ENCODE peak calls at places on chromosomes 16 and 17, in six cellular contexts. O is stomach, K is sigmoid colon, H is A549, Z is ovary, V is suprapubic skin. G is an unnamed sample.

GRCh38 chr16:31010539-31010938 is at the start of gene STX1B:
- DNase-seq in O (no peak), V (no peak), Z (no peak), H (no peak), K (no peak), G (no peak)

GRCh38 chr16:49491736-49492089 is 118.1 kb downstream of the C16orf78 start:
- DNase-seq in K (peak; percentile 77), O (no peak), H (peak; percentile 10), V (peak; percentile 80), Z (peak; percentile 42), G (no peak)

GRCh38 chr16:11386054-11386680 is 40.9 kb downstream of the RMI2 start:
- DNase-seq in K (no peak), H (no peak), Z (no peak), V (no peak), O (no peak), G (no peak)

GRCh38 chr17:76139801-76140660 is 1.0 kb downstream of the FOXJ1 start:
- DNase-seq in Z (no peak), V (no peak), K (no peak), H (no peak), O (no peak), G (no peak)

GRCh38 chr17:82917656-82918345 is 78.0 kb upstream of the ZNF750 start:
- DNase-seq in H (no peak), V (no peak), O (no peak), Z (no peak), K (no peak), G (no peak)

GRCh38 chr16:17329412-17329811 is 141.3 kb downstream of the XYLT1 start:
- DNase-seq in V (no peak), O (no peak), Z (no peak), K (no peak), H (no peak), G (no peak)

GRCh38 chr17:76519667-76520066 is 17.8 kb downstream of the CYGB start:
- DNase-seq in Z (no peak), O (no peak), V (no peak), K (no peak), H (no peak), G (no peak)

GRCh38 chr17:6078370-6078950 is 8.3 kb downstream of the WSCD1 start:
- DNase-seq in O (no peak), V (no peak), K (no peak), Z (no peak), H (no peak), G (no peak)

GRCh38 chr16:9868606-9869149 is 313.6 kb downstream of the GRIN2A start:
- DNase-seq in V (no peak), H (no peak), K (no peak), Z (no peak), O (no peak), G (no peak)

GRCh38 chr16:75238853-75239371 is 12.5 kb downstream of the BCAR1 start:
- DNase-seq in V (no peak), H (no peak), K (no peak), O (no peak), Z (no peak), G (no peak)

GRCh38 chr16:56201030-56201429 is 9.7 kb downstream of the GNAO1 start:
- DNase-seq in K (no peak), H (no peak), Z (no peak), V (no peak), O (no peak), G (no peak)

GRCh38 chr17:29216856-29217255 is 29.8 kb upstream of the CRYBA1 start:
- DNase-seq in H (no peak), O (no peak), V (no peak), K (no peak), Z (no peak), G (no peak)

DNA sequence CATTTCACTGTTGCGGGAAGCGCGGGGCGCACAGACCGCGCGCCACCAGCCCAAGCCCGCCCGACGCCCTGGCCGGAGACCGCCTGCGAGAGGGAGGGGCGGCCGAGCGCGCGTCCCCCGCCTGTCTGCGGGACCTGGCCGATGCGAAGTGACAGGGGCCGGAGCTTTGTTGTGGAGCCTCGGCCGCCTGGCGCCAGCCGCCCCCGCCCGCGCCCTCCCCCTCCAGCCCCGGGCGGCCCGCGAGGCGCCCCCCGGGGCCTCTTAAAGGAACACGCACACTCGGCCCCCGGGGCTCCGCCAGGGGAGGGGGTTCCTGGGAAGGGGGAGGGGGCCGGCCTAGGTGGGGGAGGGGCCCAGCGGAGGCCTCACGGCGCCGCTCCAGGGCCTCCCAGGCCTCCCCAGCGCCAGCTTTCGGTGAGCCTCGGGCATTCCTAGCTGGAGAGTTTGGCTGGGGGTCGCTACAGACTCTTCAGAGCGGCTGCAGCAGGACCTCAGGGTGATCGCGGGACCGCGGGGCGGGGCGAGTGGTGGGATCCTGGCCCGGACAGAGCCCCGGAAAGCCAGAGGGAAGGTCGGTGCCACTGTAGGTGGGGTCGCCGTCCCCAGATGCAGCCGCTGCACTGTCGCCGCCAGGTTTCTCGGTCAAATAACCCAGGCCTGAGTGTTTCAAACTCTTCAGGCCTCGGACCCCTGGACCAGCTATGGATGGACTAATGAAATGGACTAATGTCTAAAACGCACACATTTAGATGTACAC is 2.4 kb upstream of the TBX2 start:
- DNase-seq in H (no peak), V (no peak), O (no peak), Z (no peak), K (no peak), G (no peak)
- TF ChIP-seq POLR2A in H (no peak), V (no peak), O (no peak), Z (no peak), K (no peak), G (no peak)

GRCh38 chr16:73163238-73163795 is 115.4 kb upstream of the ZFHX3 start:
- DNase-seq in K (peak; percentile 11), Z (no peak), H (no peak), V (no peak), O (no peak), G (no peak)
- TF ChIP-seq EP300 in K (no peak), Z (no peak), H (no peak), V (no peak), O (no peak), G (no peak)

DNA sequence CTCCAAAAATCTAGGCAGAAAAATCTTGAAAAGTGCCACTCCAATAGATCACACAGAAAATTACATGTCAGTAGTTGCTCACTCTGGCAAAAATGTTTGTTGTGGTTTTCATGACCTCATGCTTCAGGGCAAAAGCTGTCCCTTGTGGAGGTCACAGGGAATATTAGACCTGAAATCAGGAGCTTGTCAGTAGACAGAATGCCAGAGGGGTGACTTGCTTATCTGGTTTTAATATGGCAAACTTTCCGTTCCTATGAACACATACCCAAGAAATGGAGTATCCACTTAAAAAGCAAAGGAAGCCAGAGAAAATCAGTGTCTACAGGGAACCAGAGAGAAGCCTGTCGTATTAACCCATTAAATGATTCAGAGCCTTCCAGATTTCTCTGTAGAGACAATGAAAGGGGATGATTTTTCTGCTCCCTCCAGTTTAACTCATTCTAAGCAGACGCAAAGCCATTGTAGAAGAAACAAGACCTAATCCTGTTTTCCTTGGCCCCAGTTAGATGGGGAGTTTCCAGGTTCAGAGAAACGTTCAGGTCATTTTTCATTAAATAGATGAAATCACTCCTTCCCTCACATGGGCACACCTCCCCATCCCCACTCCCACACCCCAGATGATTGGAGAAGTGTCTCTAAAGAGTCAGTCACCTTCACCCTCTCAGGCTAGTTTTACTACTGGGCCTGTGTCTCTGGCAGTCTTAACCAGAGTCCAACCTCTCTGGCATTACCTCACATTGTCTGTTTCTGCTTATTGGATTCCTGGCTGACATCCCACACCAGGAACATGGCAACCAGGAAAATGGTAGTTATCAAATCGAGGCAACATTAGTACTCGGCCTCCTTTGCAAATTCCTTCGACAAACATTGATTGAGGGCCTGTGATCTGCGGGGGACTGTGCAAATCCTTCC is 6.0 kb downstream of the SOX9 start:
- DNase-seq in O (peak; percentile 61), V (no peak), H (peak; percentile 75), Z (no peak), K (no peak), G (no peak)
- TF ChIP-seq POLR2A in O (no peak), V (no peak), H (no peak), Z (no peak), K (no peak), G (no peak)

GRCh38 chr17:39171933-39172332 is 6.0 kb upstream of the ARL5C start:
- DNase-seq in V (no peak), H (no peak), K (no peak), Z (no peak), O (no peak), G (no peak)

GRCh38 chr17:39170558-39170957 is 4.6 kb upstream of the ARL5C start:
- DNase-seq in H (no peak), O (no peak), V (no peak), K (no peak), Z (no peak), G (no peak)

GRCh38 chr17:39175695-39176093 is 9.7 kb upstream of the ARL5C start:
- DNase-seq in Z (no peak), O (no peak), H (no peak), V (no peak), K (no peak), G (no peak)

GRCh38 chr17:39174907-39175694 is 9.1 kb upstream of the ARL5C start:
- DNase-seq in H (peak; percentile 79), O (peak; percentile 81), V (peak; percentile 91), K (peak; percentile 90), Z (peak; percentile 88), G (peak; percentile 59)

GRCh38 chr17:39173539-39174274 is 7.7 kb upstream of the ARL5C start:
- DNase-seq in K (no peak), V (no peak), H (no peak), O (no peak), Z (no peak), G (no peak)
- TF ChIP-seq EP300 in K (no peak), V (no peak), H (no peak), O (no peak), Z (no peak), G (no peak)

GRCh38 chr16:57577691-57578224 is 35.3 kb downstream of the ADGRG5 start:
- DNase-seq in V (no peak), O (no peak), H (no peak), Z (no peak), K (no peak), G (no peak)
- TF ChIP-seq POLR2A in V (no peak), O (no peak), H (no peak), Z (no peak), K (no peak), G (no peak)

DNA sequence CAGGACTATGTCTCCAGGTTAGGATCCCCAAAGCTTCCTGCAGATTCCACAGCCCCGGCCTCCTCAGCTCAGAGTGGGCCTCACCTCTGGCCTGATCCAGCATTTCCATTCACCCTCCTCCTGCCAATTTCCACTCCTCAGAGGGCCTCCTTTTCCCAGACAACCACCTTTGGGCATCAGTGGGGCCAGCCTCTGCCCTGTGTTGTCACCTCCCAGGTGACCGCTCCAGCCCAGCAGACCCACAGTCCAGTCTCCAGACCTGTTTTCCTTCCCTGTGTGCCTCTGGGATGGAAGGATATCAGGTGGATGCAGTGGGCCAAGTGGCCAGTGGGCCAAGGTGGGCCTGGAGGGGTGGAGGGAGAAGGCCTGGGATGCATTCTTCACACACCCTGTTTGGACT is 32.7 kb downstream of the B9D1 start:
- DNase-seq in O (no peak), H (no peak), K (peak; percentile 46), Z (no peak), V (no peak), G (no peak)
- TF ChIP-seq EP300 in O (no peak), H (no peak), K (no peak), Z (no peak), V (no peak), G (no peak)

G was measured in tibial nerve.